ENCODE peak calls at places on chromosomes 12 and 14, in five cellular contexts. One of them, this sample, is unnamed.

GRCh38 chr12:103182299-103182698 is 224.8 kb downstream of the ASCL1 start:
- DNase-seq in H54: no peak
- DNase-seq in testis: no peak
- DNase-seq in H1: no peak
- DNase-seq in Peyer's patch: no peak
- DNase-seq in this sample: no peak

GRCh38 chr14:43132441-43132840 is 1374.6 kb downstream of the FSCB start:
- DNase-seq in H54: no peak
- DNase-seq in testis: no peak
- DNase-seq in H1: no peak
- DNase-seq in Peyer's patch: no peak
- DNase-seq in this sample: no peak

GRCh38 chr12:116398193-116398592 is 120.7 kb upstream of the MED13L start:
- DNase-seq in H54: no peak
- DNase-seq in testis: no peak
- DNase-seq in H1: no peak
- DNase-seq in Peyer's patch: no peak
- DNase-seq in this sample: no peak

GRCh38 chr14:23567186-23568020 is at the start of gene AP1G2:
- DNase-seq in H54: no peak
- DNase-seq in testis: peak; percentile 90
- DNase-seq in H1: peak; percentile 91
- DNase-seq in Peyer's patch: peak; percentile 95
- DNase-seq in this sample: peak; percentile 92

GRCh38 chr14:21866479-21866878 is 192.9 kb upstream of the OR4E1 start:
- DNase-seq in H54: no peak
- DNase-seq in testis: no peak
- DNase-seq in H1: no peak
- DNase-seq in Peyer's patch: no peak
- DNase-seq in this sample: no peak

GRCh38 chr12:48199784-48200198 is 3.3 kb downstream of the OR10AD1 start:
- DNase-seq in H54: no peak
- DNase-seq in testis: peak; percentile 30
- DNase-seq in H1: no peak
- DNase-seq in Peyer's patch: no peak
- DNase-seq in this sample: peak; percentile 39

GRCh38 chr12:85029456-85029855 is 6.6 kb downstream of the TSPAN19 start:
- DNase-seq in H54: no peak
- DNase-seq in testis: no peak
- DNase-seq in H1: no peak
- DNase-seq in Peyer's patch: no peak
- DNase-seq in this sample: no peak

GRCh38 chr12:112107728-112108447 is 695 bp downstream of the NAA25 start:
- DNase-seq in H54: no peak
- DNase-seq in testis: peak; percentile 53
- DNase-seq in H1: no peak
- DNase-seq in Peyer's patch: peak; percentile 52
- DNase-seq in this sample: no peak

GRCh38 chr14:24876996-24877395 is 173.0 kb downstream of the STXBP6 start:
- DNase-seq in H54: no peak
- DNase-seq in testis: no peak
- DNase-seq in H1: no peak
- DNase-seq in Peyer's patch: no peak
- DNase-seq in this sample: no peak

GRCh38 chr14:104724981-104725771 is 1.1 kb downstream of the ADSS1 start:
- DNase-seq in H54: no peak
- DNase-seq in testis: peak; percentile 51
- DNase-seq in H1: peak; percentile 70
- DNase-seq in Peyer's patch: no peak
- DNase-seq in this sample: peak; percentile 53

GRCh38 chr12:42162198-42162597 is 17.5 kb upstream of the GXYLT1 start:
- DNase-seq in H54: no peak
- DNase-seq in testis: no peak
- DNase-seq in H1: no peak
- DNase-seq in Peyer's patch: no peak
- DNase-seq in this sample: no peak

GRCh38 chr14:104600141-104600643 is 4.4 kb downstream of the TMEM179 start:
- DNase-seq in H54: peak; percentile 59
- DNase-seq in testis: no peak
- DNase-seq in H1: no peak
- DNase-seq in Peyer's patch: peak; percentile 31
- DNase-seq in this sample: no peak

GRCh38 chr12:68119250-68119649 is 40.3 kb downstream of the IFNG start:
- DNase-seq in H54: no peak
- DNase-seq in testis: no peak
- DNase-seq in H1: no peak
- DNase-seq in Peyer's patch: no peak
- DNase-seq in this sample: no peak

GRCh38 chr14:65290830-65291229 is 121.7 kb upstream of the FUT8 start:
- DNase-seq in H54: peak; percentile 77
- DNase-seq in testis: no peak
- DNase-seq in H1: no peak
- DNase-seq in Peyer's patch: no peak
- DNase-seq in this sample: no peak

GRCh38 chr12:117380083-117380482 is 18.7 kb upstream of the NOS1 start:
- DNase-seq in H54: no peak
- DNase-seq in testis: peak; percentile 41
- DNase-seq in H1: no peak
- DNase-seq in Peyer's patch: no peak
- DNase-seq in this sample: no peak

GRCh38 chr14:93148979-93149378 is 33.3 kb upstream of the ITPK1 start:
- DNase-seq in H54: no peak
- DNase-seq in testis: peak; percentile 51
- DNase-seq in H1: no peak
- DNase-seq in Peyer's patch: no peak
- DNase-seq in this sample: no peak

GRCh38 chr14:64955297-64955696 is 12.8 kb upstream of the GPX2 start:
- DNase-seq in H54: no peak
- DNase-seq in testis: no peak
- DNase-seq in H1: no peak
- DNase-seq in Peyer's patch: no peak
- DNase-seq in this sample: no peak

GRCh38 chr12:6241495-6241894 is 41.3 kb downstream of the CD9 start:
- DNase-seq in H54: no peak
- DNase-seq in testis: peak; percentile 78
- DNase-seq in H1: no peak
- DNase-seq in Peyer's patch: peak; percentile 81
- DNase-seq in this sample: no peak

GRCh38 chr12:13887774-13888388 is 93.5 kb downstream of the GRIN2B start:
- DNase-seq in H54: no peak
- DNase-seq in testis: no peak
- DNase-seq in H1: no peak
- DNase-seq in Peyer's patch: peak; percentile 55
- DNase-seq in this sample: no peak

GRCh38 chr12:48078901-48079300 is 27.0 kb downstream of the SENP1 start:
- DNase-seq in H54: no peak
- DNase-seq in testis: no peak
- DNase-seq in H1: no peak
- DNase-seq in Peyer's patch: no peak
- DNase-seq in this sample: no peak

GRCh38 chr12:49338830-49339463 is 2.0 kb upstream of the C1QL4 start:
- DNase-seq in H54: no peak
- DNase-seq in testis: no peak
- DNase-seq in H1: no peak
- DNase-seq in Peyer's patch: no peak
- DNase-seq in this sample: no peak

GRCh38 chr12:77847060-77847541 is 16.4 kb downstream of the NAV3 start:
- DNase-seq in H54: no peak
- DNase-seq in testis: no peak
- DNase-seq in H1: no peak
- DNase-seq in Peyer's patch: no peak
- DNase-seq in this sample: no peak

GRCh38 chr14:70093156-70093555 is 95.6 kb downstream of the SLC8A3 start:
- DNase-seq in H54: no peak
- DNase-seq in testis: no peak
- DNase-seq in H1: no peak
- DNase-seq in Peyer's patch: no peak
- DNase-seq in this sample: no peak
- TF ChIP-seq POLR2A in H54: no peak
- TF ChIP-seq POLR2A in testis: no peak
- TF ChIP-seq POLR2A in H1: no peak
- TF ChIP-seq POLR2A in Peyer's patch: no peak
- TF ChIP-seq POLR2A in this sample: no peak

DNA sequence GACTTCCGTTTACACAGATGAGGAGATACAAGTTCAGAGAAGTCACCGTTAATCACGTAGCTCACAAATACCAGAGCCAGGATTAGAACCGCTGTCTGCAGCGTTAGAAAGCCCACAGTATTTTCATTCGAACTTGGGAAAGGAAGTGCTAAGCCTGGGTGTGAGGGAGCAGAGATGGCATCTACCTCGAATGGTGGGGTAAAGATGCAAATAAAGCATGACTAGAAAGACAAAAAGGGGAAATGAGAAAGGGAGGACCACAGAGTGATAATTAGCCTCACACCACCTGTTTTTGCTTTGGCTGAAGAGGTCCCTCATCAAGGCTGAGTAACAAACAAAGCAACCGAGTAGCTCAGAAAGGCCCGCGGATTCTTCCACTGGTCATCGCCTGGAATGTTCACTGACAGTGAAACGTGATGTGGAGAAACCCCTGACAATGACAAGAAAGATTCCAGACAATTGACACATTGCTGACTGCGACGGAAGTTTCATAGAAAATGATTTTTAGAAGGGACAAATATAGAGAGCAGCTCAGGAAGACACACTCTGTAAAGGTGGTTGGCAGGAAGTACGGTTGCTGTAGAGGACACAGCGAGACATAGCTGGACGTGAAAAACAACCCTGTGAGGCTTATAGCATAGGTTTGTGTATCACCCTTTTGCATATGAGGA is 31.5 kb upstream of the BHLHE41 start:
- DNase-seq in H54: no peak
- DNase-seq in testis: no peak
- DNase-seq in H1: no peak
- DNase-seq in Peyer's patch: no peak
- DNase-seq in this sample: no peak
- TF ChIP-seq POLR2A in H54: no peak
- TF ChIP-seq POLR2A in testis: no peak
- TF ChIP-seq POLR2A in H1: no peak
- TF ChIP-seq POLR2A in Peyer's patch: no peak
- TF ChIP-seq POLR2A in this sample: no peak

DNA sequence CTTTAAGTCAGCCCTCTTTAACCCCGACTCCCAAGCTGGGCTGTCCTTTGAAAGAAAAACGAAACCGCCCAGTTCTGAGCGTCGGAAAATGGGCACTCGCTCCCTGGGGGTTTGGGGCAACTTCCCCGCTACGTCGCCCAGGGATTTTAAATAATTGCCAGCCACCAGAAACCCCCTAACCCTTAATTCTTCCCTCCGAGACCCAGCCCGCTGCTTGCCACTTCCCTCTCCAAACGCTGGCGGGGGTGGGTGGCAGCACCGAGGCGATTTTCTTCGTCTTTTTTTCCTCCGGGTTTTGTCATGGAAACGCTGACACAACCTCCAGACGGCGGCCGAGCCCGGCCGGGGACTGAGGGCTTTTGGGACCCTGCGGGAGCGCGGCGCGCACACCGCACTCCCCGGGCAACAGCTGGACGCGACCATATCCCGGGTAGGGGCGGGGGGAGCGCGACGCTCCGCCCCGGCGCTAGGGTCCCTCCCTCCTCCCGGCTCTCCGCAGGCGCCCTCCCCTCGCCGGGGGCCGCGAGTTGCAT is at the start of gene CHST11:
- DNase-seq in H54: peak; percentile 84
- DNase-seq in testis: peak; percentile 91
- DNase-seq in H1: peak; percentile 90
- DNase-seq in Peyer's patch: peak; percentile 74
- DNase-seq in this sample: peak; percentile 84
- TF ChIP-seq POLR2A in H54: no peak
- TF ChIP-seq POLR2A in testis: no peak
- TF ChIP-seq POLR2A in H1: no peak
- TF ChIP-seq POLR2A in Peyer's patch: peak; percentile 14
- TF ChIP-seq POLR2A in this sample: no peak

DNA sequence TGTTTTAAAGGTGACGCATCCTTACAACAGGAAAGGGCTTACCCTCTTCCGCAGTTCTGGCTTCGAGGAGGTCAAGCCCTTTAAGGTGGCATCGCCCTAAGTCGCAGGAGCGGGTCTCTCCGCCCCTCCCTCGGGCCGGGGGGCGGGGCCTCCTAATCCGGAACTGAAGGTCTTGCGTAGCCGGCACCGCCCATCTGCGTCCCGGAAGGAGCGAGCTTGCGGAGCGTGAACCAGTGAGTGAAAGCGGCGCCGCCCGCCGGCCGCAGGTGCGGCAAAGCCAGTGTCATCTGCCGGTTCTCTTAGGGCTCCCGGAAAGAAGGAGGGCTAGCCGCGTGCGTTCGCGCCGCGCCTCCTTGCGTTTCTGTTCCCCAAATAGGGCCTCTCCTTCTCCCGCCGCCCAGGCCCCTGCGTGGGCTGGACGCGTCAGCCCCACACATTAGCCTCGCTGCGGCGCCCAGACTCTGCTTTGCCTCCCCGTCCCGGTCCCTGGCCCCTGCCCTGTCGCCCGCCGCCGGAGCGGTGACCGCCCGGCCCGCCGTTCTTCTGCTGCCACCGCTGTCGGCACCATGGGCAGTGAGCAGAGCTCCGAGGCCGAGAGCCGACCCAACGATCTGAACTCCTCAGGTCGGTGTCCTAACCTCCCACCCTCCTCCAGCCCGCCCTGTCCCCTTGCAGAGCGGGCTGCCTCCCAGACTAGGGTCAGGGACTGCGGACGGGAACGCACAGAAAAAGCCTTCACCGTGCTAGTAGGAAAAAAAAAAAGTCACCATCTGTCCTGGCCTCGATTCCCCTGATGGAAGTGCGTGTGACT is at the start of gene BORCS5:
- DNase-seq in H54: peak; percentile 86
- DNase-seq in testis: peak; percentile 98
- DNase-seq in H1: peak; percentile 97
- DNase-seq in Peyer's patch: peak; percentile 98
- DNase-seq in this sample: peak; percentile 96
- TF ChIP-seq POLR2A in H54: peak; percentile 90
- TF ChIP-seq POLR2A in testis: peak; percentile 88
- TF ChIP-seq POLR2A in H1: peak; percentile 97
- TF ChIP-seq POLR2A in Peyer's patch: peak; percentile 99
- TF ChIP-seq POLR2A in this sample: peak; percentile 97